ENCODE peak calls at places on chromosomes 12 and 14, in four cellular contexts. U is astrocyte of the spinal cord, H is cardiac muscle cell, R is dorsolateral prefrontal cortex. Z is an unnamed sample.

GRCh38 chr12:75097003-75097402 is 112.6 kb downstream of the KCNC2 start:
- DNase-seq in U (no peak), H (no peak), R (no peak), Z (no peak)

GRCh38 chr12:22531205-22531604 is 13.1 kb downstream of the C2CD5 start:
- DNase-seq in U (no peak), H (no peak), R (no peak), Z (no peak)

GRCh38 chr12:117350140-117350539 is 11.3 kb downstream of the NOS1 start:
- DNase-seq in U (no peak), H (no peak), R (no peak), Z (no peak)

GRCh38 chr12:47964102-47964723 is 817 bp downstream of the TMEM106C start:
- DNase-seq in U (no peak), H (no peak), R (peak; percentile 27), Z (no peak)

GRCh38 chr12:55720894-55721444 is 776 bp downstream of the RDH5 start:
- DNase-seq in U (peak; percentile 94), H (no peak), R (peak; percentile 72), Z (peak; percentile 78)

GRCh38 chr12:128040971-128041370 is 226.0 kb upstream of the TMEM132C start:
- DNase-seq in U (no peak), H (no peak), R (no peak), Z (no peak)

GRCh38 chr14:88765130-88765529 is 27.6 kb downstream of the EML5 start:
- DNase-seq in U (peak; percentile 75), H (no peak), R (no peak), Z (no peak)

GRCh38 chr12:129911437-129912049 is 7.7 kb upstream of the TMEM132D start:
- DNase-seq in U (peak; percentile 58), H (peak; percentile 76), R (peak; percentile 89), Z (peak; percentile 75)

DNA sequence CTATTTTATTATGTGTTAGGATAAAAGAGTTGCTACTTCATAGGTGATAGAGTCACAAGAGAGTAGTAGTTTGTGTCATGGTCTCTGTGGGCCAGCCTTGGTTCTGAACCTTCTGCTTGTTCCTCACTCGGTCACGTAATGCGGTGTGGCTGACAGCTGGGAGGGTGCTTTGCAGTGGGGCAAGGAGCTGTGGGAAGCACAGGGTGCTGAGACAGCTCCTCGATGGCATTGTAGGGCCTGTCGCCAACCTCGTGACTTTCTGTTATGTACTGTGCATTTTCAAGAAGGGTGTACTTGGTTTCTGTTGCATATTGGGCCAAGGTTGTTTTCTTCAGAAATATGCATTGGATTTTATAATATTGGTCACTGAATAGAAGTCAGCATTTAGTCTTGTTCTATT is 61.3 kb upstream of the RD3L start:
- DNase-seq in U (no peak), H (no peak), R (no peak), Z (no peak)
- TF ChIP-seq CTCF in U (no peak), H (no peak), R (no peak), Z (no peak)

GRCh38 chr12:53986686-53987180 is 1.8 kb downstream of the HOXC10 start:
- DNase-seq in U (no peak), H (no peak), R (no peak), Z (no peak)

GRCh38 chr12:53984901-53985357 is at the start of gene HOXC10:
- DNase-seq in U (peak; percentile 83), H (peak; percentile 88), R (peak; percentile 70), Z (peak; percentile 75)

GRCh38 chr12:53985358-53985899 is 483 bp downstream of the HOXC10 start:
- DNase-seq in U (no peak), H (no peak), R (no peak), Z (peak; percentile 51)

GRCh38 chr12:53987748-53988147 is 2.8 kb downstream of the HOXC10 start:
- DNase-seq in U (no peak), H (no peak), R (no peak), Z (no peak)

DNA sequence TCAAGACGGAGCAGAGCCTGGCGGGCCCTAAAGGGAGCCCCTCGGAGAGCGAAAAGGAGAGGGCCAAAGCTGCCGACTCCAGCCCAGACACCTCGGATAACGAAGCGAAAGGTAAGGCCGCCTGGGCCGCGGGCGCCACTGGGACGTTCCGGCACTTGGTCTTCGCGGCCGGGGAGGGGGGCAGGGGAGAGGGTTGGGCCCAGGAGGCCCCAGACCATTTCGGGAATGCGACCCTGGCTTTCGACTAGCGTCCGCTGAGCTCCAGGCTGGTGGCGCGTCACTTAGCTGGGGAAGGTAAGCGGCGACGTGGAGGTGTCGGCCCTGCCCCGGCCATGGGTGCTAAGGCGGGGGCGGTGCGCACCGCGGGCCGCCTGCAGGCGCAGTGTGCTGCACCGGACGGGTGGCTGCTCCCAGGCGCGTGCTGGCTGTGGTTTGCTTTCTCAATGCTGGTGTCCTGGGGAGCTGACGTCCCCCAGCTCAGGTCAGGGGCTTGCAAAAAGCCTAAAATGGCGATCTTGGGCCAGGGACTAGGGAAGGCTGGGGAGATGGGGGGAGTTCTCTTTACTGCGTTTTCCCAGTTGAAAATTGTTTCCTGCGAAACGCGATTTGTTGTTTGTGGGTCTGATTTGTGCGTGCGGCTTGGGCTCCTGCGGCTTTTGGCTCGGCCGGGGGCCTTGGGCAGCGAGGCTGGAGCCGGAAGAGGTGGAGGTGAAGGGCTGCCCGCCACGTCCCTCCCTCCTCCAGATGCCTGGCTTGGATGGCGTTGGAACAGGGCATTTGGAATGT is 1.1 kb downstream of the HOXC10 start:
- DNase-seq in U (no peak), H (no peak), R (no peak), Z (peak; percentile 58)
- TF ChIP-seq CTCF in U (no peak), H (no peak), R (no peak), Z (no peak)

GRCh38 chr12:120235369-120236123 is 30.0 kb downstream of the PXN start:
- DNase-seq in U (no peak), H (peak; percentile 45), R (no peak), Z (no peak)
- TF ChIP-seq CTCF in U (peak; percentile 54), H (peak; percentile 43), R (no peak), Z (no peak)

DNA sequence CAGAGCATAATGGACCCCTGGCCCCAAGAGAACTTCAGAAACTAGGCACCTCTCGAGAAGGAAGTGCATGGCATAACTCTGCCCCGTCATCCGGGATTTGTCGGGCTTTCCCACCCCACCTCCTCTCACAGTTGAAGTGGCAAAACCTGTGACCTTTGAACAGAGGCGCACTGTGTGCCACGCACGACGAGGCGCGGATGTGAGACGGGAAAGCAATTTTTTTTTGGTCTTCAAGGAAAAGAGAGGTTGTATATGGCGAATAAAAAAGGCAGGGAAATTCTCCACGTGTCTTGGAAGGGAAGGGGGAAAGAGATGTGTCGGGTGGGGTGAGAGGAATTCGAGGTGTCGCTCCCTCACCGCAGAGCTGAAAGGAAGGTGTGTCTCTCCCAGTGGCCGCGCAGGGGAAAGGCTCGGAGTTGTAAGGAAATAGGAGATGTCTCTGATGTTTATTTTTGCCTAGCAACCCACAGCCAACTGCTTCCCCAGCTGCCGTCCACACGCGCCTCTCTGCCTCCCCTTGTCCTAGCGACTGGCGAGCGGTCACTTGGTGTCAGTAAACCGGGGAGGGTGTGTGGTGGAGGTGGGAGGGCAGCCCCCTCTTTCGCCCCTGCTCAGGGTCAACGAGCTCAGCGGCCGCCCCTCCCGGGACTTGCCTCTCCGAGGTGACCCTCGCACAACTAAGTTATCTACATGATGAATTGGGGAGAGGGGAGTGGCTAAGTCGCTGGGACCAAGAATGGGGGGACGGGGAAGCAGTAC is 819 bp upstream of the DYRK2 start:
- DNase-seq in U (peak; percentile 88), H (peak; percentile 93), R (peak; percentile 61), Z (peak; percentile 84)
- TF ChIP-seq CTCF in U (peak; percentile 44), H (peak; percentile 39), R (no peak), Z (peak; percentile 34)

DNA sequence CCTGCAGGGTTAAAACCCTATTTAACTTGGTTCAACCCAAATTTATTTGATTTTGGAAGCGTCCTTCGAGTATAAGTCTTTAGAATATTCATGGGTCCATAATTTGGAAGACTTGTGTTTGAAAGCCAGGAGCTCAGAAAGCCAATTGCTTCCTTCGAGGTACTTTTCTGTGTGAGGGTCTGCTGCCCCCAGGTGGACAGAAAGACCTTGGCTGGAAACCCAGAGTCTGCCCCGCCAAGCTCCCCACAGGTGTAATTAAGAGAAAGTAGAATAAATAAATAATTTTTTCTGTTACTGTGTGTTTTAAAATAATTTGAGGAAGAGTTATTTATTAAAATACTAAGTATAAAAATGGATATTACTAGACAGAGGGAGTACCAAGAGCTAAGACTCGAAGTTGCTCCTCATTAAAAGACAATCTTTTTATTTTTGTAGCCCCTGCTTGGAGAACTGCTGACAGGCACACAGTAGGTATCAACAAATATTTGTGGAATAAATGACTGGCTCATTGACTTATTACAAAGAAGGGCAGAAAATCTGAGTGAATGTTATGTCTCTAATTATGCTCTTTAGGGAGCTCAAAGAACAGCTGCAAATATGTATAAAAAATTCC is 105.8 kb downstream of the PAH start:
- DNase-seq in U (no peak), H (peak; percentile 59), R (no peak), Z (no peak)
- TF ChIP-seq CTCF in U (peak; percentile 41), H (peak; percentile 35), R (no peak), Z (peak; percentile 24)

GRCh38 chr14:103385153-103385993 is at the start of gene MARK3:
- DNase-seq in U (peak; percentile 98), H (peak; percentile 99), R (peak; percentile 96), Z (peak; percentile 99)
- TF ChIP-seq CTCF in U (peak; percentile 11), H (peak; percentile 18), R (peak; percentile 24), Z (no peak)

GRCh38 chr14:69547701-69548348 is 26.8 kb downstream of the CCDC177 start:
- DNase-seq in U (peak; percentile 9), H (peak; percentile 63), R (peak; percentile 68), Z (no peak)
- TF ChIP-seq CTCF in U (peak; percentile 71), H (peak; percentile 88), R (peak; percentile 54), Z (peak; percentile 50)

GRCh38 chr14:21987937-21988336 is 314.3 kb upstream of the OR4E1 start:
- DNase-seq in U (peak; percentile 3), H (peak; percentile 46), R (no peak), Z (no peak)
- TF ChIP-seq CTCF in U (peak; percentile 62), H (peak; percentile 74), R (no peak), Z (peak; percentile 47)

Z was measured in upper lobe of right lung.